ENCODE peak calls at places on chromosome 20, in five cellular contexts. One of them, this sample, is unnamed.

GRCh38 chr20:43541214-43541613 is 17.6 kb upstream of the SGK2 start:
- DNase-seq in activated CD4-positive, CD25-positive, alpha-beta regulatory T cell: no peak
- DNase-seq in cardiac fibroblast: peak; percentile 11
- DNase-seq in CMK: no peak
- DNase-seq in NCI-H1105: no peak
- DNase-seq in this sample: no peak

GRCh38 chr20:46681032-46681854 is 8.0 kb downstream of the TP53RK start:
- DNase-seq in activated CD4-positive, CD25-positive, alpha-beta regulatory T cell: peak; percentile 36
- DNase-seq in cardiac fibroblast: peak; percentile 64
- DNase-seq in NCI-H1105: peak; percentile 62
- DNase-seq in CMK: no peak
- DNase-seq in this sample: peak; percentile 23

GRCh38 chr20:58471161-58471834 is 43.9 kb downstream of the APCDD1L start:
- DNase-seq in activated CD4-positive, CD25-positive, alpha-beta regulatory T cell: no peak
- DNase-seq in NCI-H1105: no peak
- DNase-seq in CMK: no peak
- DNase-seq in cardiac fibroblast: peak; percentile 69
- DNase-seq in this sample: no peak

GRCh38 chr20:61499859-61500258 is 247.8 kb downstream of the CDH4 start:
- DNase-seq in NCI-H1105: no peak
- DNase-seq in CMK: no peak
- DNase-seq in cardiac fibroblast: no peak
- DNase-seq in activated CD4-positive, CD25-positive, alpha-beta regulatory T cell: no peak
- DNase-seq in this sample: no peak

GRCh38 chr20:3732327-3733118 is at the start of gene HSPA12B:
- DNase-seq in activated CD4-positive, CD25-positive, alpha-beta regulatory T cell: no peak
- DNase-seq in NCI-H1105: no peak
- DNase-seq in cardiac fibroblast: no peak
- DNase-seq in CMK: peak; percentile 47
- DNase-seq in this sample: no peak

GRCh38 chr20:41260734-41261220 is 56.8 kb downstream of the ZHX3 start:
- DNase-seq in cardiac fibroblast: no peak
- DNase-seq in activated CD4-positive, CD25-positive, alpha-beta regulatory T cell: no peak
- DNase-seq in CMK: no peak
- DNase-seq in NCI-H1105: no peak
- DNase-seq in this sample: no peak

GRCh38 chr20:891121-892080 is 24.7 kb downstream of the ANGPT4 start:
- DNase-seq in cardiac fibroblast: peak; percentile 23
- DNase-seq in NCI-H1105: no peak
- DNase-seq in activated CD4-positive, CD25-positive, alpha-beta regulatory T cell: no peak
- DNase-seq in CMK: no peak
- DNase-seq in this sample: peak; percentile 63

GRCh38 chr20:46367967-46368901 is 38.2 kb downstream of the ELMO2 start:
- DNase-seq in NCI-H1105: peak; percentile 12
- DNase-seq in CMK: no peak
- DNase-seq in cardiac fibroblast: no peak
- DNase-seq in activated CD4-positive, CD25-positive, alpha-beta regulatory T cell: no peak
- DNase-seq in this sample: no peak

GRCh38 chr20:38434310-38434741 is 802 bp downstream of the SNHG17 start:
- DNase-seq in CMK: no peak
- DNase-seq in NCI-H1105: no peak
- DNase-seq in activated CD4-positive, CD25-positive, alpha-beta regulatory T cell: no peak
- DNase-seq in cardiac fibroblast: peak; percentile 36
- DNase-seq in this sample: no peak

GRCh38 chr20:4063631-4064030 is 48.3 kb upstream of the RNF24 start:
- DNase-seq in CMK: no peak
- DNase-seq in activated CD4-positive, CD25-positive, alpha-beta regulatory T cell: no peak
- DNase-seq in NCI-H1105: no peak
- DNase-seq in cardiac fibroblast: peak; percentile 71
- DNase-seq in this sample: no peak

GRCh38 chr20:32535953-32536823 is 48.9 kb downstream of the NOL4L start:
- DNase-seq in CMK: peak; percentile 58
- DNase-seq in activated CD4-positive, CD25-positive, alpha-beta regulatory T cell: peak; percentile 24
- DNase-seq in cardiac fibroblast: no peak
- DNase-seq in NCI-H1105: peak; percentile 93
- DNase-seq in this sample: peak; percentile 33

GRCh38 chr20:14845199-14846160 is 508.1 kb upstream of the FLRT3 start:
- DNase-seq in cardiac fibroblast: no peak
- DNase-seq in NCI-H1105: no peak
- DNase-seq in activated CD4-positive, CD25-positive, alpha-beta regulatory T cell: no peak
- DNase-seq in CMK: no peak
- DNase-seq in this sample: no peak

GRCh38 chr20:4713401-4713800 is 8.3 kb upstream of the PRND start:
- DNase-seq in NCI-H1105: no peak
- DNase-seq in activated CD4-positive, CD25-positive, alpha-beta regulatory T cell: no peak
- DNase-seq in cardiac fibroblast: no peak
- DNase-seq in CMK: no peak
- DNase-seq in this sample: no peak

GRCh38 chr20:63345328-63346100 is 15.6 kb downstream of the CHRNA4 start:
- DNase-seq in CMK: no peak
- DNase-seq in NCI-H1105: no peak
- DNase-seq in activated CD4-positive, CD25-positive, alpha-beta regulatory T cell: no peak
- DNase-seq in cardiac fibroblast: peak; percentile 31
- DNase-seq in this sample: no peak

GRCh38 chr20:33401922-33402369 is 627 bp upstream of the CDK5RAP1 start:
- DNase-seq in CMK: peak; percentile 40
- DNase-seq in cardiac fibroblast: no peak
- DNase-seq in activated CD4-positive, CD25-positive, alpha-beta regulatory T cell: no peak
- DNase-seq in NCI-H1105: no peak
- DNase-seq in this sample: no peak

GRCh38 chr20:25297141-25297905 is 49.4 kb downstream of the PYGB start:
- DNase-seq in CMK: no peak
- DNase-seq in activated CD4-positive, CD25-positive, alpha-beta regulatory T cell: no peak
- DNase-seq in cardiac fibroblast: no peak
- DNase-seq in NCI-H1105: no peak
- DNase-seq in this sample: no peak

GRCh38 chr20:38997622-38998021 is 35.5 kb downstream of the DHX35 start:
- DNase-seq in CMK: no peak
- DNase-seq in activated CD4-positive, CD25-positive, alpha-beta regulatory T cell: no peak
- DNase-seq in cardiac fibroblast: no peak
- DNase-seq in NCI-H1105: no peak
- DNase-seq in this sample: no peak

GRCh38 chr20:43849496-43850197 is 65.0 kb upstream of the TOX2 start:
- DNase-seq in CMK: no peak
- DNase-seq in NCI-H1105: peak; percentile 4
- DNase-seq in cardiac fibroblast: peak; percentile 48
- DNase-seq in activated CD4-positive, CD25-positive, alpha-beta regulatory T cell: no peak
- DNase-seq in this sample: peak; percentile 89

GRCh38 chr20:25744261-25744660 is 47.6 kb upstream of the ZNF337 start:
- DNase-seq in CMK: no peak
- DNase-seq in cardiac fibroblast: no peak
- DNase-seq in NCI-H1105: no peak
- DNase-seq in activated CD4-positive, CD25-positive, alpha-beta regulatory T cell: no peak
- DNase-seq in this sample: no peak

This sample was measured in H4.